ENCODE peak calls at places on chromosomes 7 and 10, in four cellular contexts. One of them, this sample, is unnamed.

GRCh38 chr7:47371733-47372368 is 210.1 kb downstream of the TNS3 start:
- DNase-seq in GM12878: no peak
- DNase-seq in WTC11: no peak
- DNase-seq in K562: peak
- DNase-seq in this sample: no peak

GRCh38 chr7:80634505-80634904 is 3.9 kb upstream of the CD36 start:
- DNase-seq in WTC11: no peak
- DNase-seq in K562: no peak
- DNase-seq in GM12878: no peak
- DNase-seq in this sample: peak

GRCh38 chr10:16984242-16984641 is 145.4 kb downstream of the CUBN start:
- DNase-seq in WTC11: no peak
- DNase-seq in GM12878: no peak
- DNase-seq in K562: no peak
- DNase-seq in this sample: no peak

GRCh38 chr7:143229054-143229790 is 7.4 kb downstream of the TAS2R40 start:
- DNase-seq in GM12878: no peak
- DNase-seq in WTC11: peak
- DNase-seq in K562: no peak
- DNase-seq in this sample: no peak

GRCh38 chr10:77604941-77605351 is 32.7 kb downstream of the KCNMA1 start:
- DNase-seq in GM12878: no peak
- DNase-seq in K562: no peak
- DNase-seq in WTC11: no peak
- DNase-seq in this sample: no peak

GRCh38 chr7:17140421-17140820 is 158.0 kb upstream of the AHR start:
- DNase-seq in K562: no peak
- DNase-seq in WTC11: no peak
- DNase-seq in GM12878: no peak
- DNase-seq in this sample: no peak

GRCh38 chr10:22250897-22251605 is 33.2 kb upstream of the EBLN1 start:
- DNase-seq in GM12878: no peak
- DNase-seq in K562: no peak
- DNase-seq in WTC11: no peak
- DNase-seq in this sample: no peak

GRCh38 chr7:145082366-145083240 is 246.8 kb upstream of the TPK1 start:
- DNase-seq in WTC11: peak
- DNase-seq in K562: no peak
- DNase-seq in GM12878: no peak
- DNase-seq in this sample: no peak

GRCh38 chr7:84510501-84510900 is 315.9 kb upstream of the SEMA3A start:
- DNase-seq in GM12878: no peak
- DNase-seq in K562: no peak
- DNase-seq in WTC11: no peak
- DNase-seq in this sample: no peak

GRCh38 chr10:116184448-116184794 is 88.6 kb downstream of the GFRA1 start:
- DNase-seq in WTC11: no peak
- DNase-seq in K562: no peak
- DNase-seq in GM12878: no peak
- DNase-seq in this sample: no peak

GRCh38 chr7:44962483-44963251 is 16.1 kb downstream of the MYO1G start:
- DNase-seq in K562: no peak
- DNase-seq in GM12878: no peak
- DNase-seq in WTC11: peak
- DNase-seq in this sample: no peak

GRCh38 chr7:5457245-5457735 is 33.7 kb upstream of the TNRC18 start:
- DNase-seq in WTC11: no peak
- DNase-seq in K562: no peak
- DNase-seq in GM12878: no peak
- DNase-seq in this sample: no peak

GRCh38 chr10:46284286-46285229 is 2.2 kb upstream of the ANTXRL start:
- DNase-seq in GM12878: no peak
- DNase-seq in K562: peak
- DNase-seq in WTC11: peak
- DNase-seq in this sample: peak

GRCh38 chr10:120076966-120077706 is 184.6 kb downstream of the SEC23IP start:
- DNase-seq in K562: no peak
- DNase-seq in WTC11: no peak
- DNase-seq in GM12878: no peak
- DNase-seq in this sample: no peak

GRCh38 chr10:58508316-58508715 is 4.4 kb upstream of the BICC1 start:
- DNase-seq in WTC11: no peak
- DNase-seq in K562: no peak
- DNase-seq in GM12878: no peak
- DNase-seq in this sample: no peak

GRCh38 chr7:42077276-42078135 is 159.5 kb downstream of the GLI3 start:
- DNase-seq in WTC11: no peak
- DNase-seq in K562: no peak
- DNase-seq in GM12878: no peak
- DNase-seq in this sample: no peak

GRCh38 chr7:134905375-134905774 is 80.9 kb upstream of the AGBL3 start:
- DNase-seq in WTC11: no peak
- DNase-seq in GM12878: no peak
- DNase-seq in K562: no peak
- DNase-seq in this sample: no peak

GRCh38 chr10:102775201-102775972 is 31.6 kb downstream of the WBP1L start:
- DNase-seq in GM12878: no peak
- DNase-seq in K562: no peak
- DNase-seq in WTC11: no peak
- DNase-seq in this sample: peak

GRCh38 chr10:58322072-58322834 is 12.6 kb upstream of the UBE2D1 start:
- DNase-seq in GM12878: no peak
- DNase-seq in WTC11: no peak
- DNase-seq in K562: no peak
- DNase-seq in this sample: peak

GRCh38 chr10:70311698-70312097 is 27.9 kb upstream of the NPFFR1 start:
- DNase-seq in GM12878: no peak
- DNase-seq in WTC11: no peak
- DNase-seq in K562: no peak
- DNase-seq in this sample: no peak
- TF ChIP-seq ETV6 in GM12878: no peak
- TF ChIP-seq ETV6 in WTC11: no peak
- TF ChIP-seq ETV6 in K562: no peak
- TF ChIP-seq ETV6 in this sample: no peak

GRCh38 chr7:151472644-151473380 is 32.9 kb upstream of the CRYGN start:
- DNase-seq in GM12878: peak
- DNase-seq in WTC11: no peak
- DNase-seq in K562: no peak
- DNase-seq in this sample: no peak

GRCh38 chr7:151465169-151465568 is 25.2 kb upstream of the CRYGN start:
- DNase-seq in GM12878: no peak
- DNase-seq in K562: no peak
- DNase-seq in WTC11: no peak
- DNase-seq in this sample: no peak

GRCh38 chr7:151470656-151471180 is 30.8 kb upstream of the CRYGN start:
- DNase-seq in GM12878: no peak
- DNase-seq in WTC11: no peak
- DNase-seq in K562: no peak
- DNase-seq in this sample: no peak

GRCh38 chr7:151468214-151469023 is 28.5 kb upstream of the CRYGN start:
- DNase-seq in K562: no peak
- DNase-seq in WTC11: no peak
- DNase-seq in GM12878: no peak
- DNase-seq in this sample: no peak

DNA sequence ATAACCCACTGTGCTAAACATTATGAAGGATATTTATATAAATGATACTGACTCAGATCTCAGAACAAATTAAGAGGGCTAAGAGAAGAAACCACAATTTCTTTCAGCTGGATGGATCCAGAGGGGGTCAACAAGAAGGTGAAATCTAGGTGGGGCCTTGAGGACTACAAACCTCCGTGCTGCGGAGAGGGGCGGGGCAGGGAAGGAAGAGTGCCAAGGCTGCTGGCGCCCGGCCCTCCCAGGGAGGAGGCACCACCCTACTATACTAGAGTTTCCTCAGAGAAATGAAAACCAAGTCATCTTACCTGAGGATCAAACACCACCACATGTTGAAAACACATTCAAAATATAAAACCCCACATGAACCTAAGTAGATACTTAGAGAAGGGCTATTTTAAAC is 29.3 kb upstream of the CRYGN start:
- DNase-seq in GM12878: no peak
- DNase-seq in K562: no peak
- DNase-seq in WTC11: no peak
- DNase-seq in this sample: no peak
- TF ChIP-seq ETV6 in GM12878: no peak
- TF ChIP-seq ETV6 in K562: no peak
- TF ChIP-seq ETV6 in WTC11: no peak
- TF ChIP-seq ETV6 in this sample: no peak

GRCh38 chr10:63003816-63004453 is 129.2 kb upstream of the NRBF2 start:
- DNase-seq in GM12878: no peak
- DNase-seq in WTC11: no peak
- DNase-seq in K562: peak
- DNase-seq in this sample: no peak
- TF ChIP-seq ETV6 in GM12878: no peak
- TF ChIP-seq ETV6 in WTC11: no peak
- TF ChIP-seq ETV6 in K562: no peak
- TF ChIP-seq ETV6 in this sample: no peak

GRCh38 chr7:158541330-158542010 is 46.2 kb downstream of the PTPRN2 start:
- DNase-seq in WTC11: no peak
- DNase-seq in K562: peak
- DNase-seq in GM12878: no peak
- DNase-seq in this sample: no peak

GRCh38 chr7:158542651-158543400 is 44.8 kb downstream of the PTPRN2 start:
- DNase-seq in GM12878: no peak
- DNase-seq in K562: no peak
- DNase-seq in WTC11: no peak
- DNase-seq in this sample: peak

GRCh38 chr7:158538156-158538946 is 49.3 kb downstream of the PTPRN2 start:
- DNase-seq in WTC11: no peak
- DNase-seq in K562: no peak
- DNase-seq in GM12878: no peak
- DNase-seq in this sample: no peak

GRCh38 chr7:158536871-158537865 is 50.5 kb downstream of the PTPRN2 start:
- DNase-seq in GM12878: no peak
- DNase-seq in K562: no peak
- DNase-seq in WTC11: no peak
- DNase-seq in this sample: peak

GRCh38 chr7:158539711-158540146 is 47.9 kb downstream of the PTPRN2 start:
- DNase-seq in WTC11: no peak
- DNase-seq in K562: no peak
- DNase-seq in GM12878: no peak
- DNase-seq in this sample: no peak
- TF ChIP-seq ETV6 in WTC11: no peak
- TF ChIP-seq ETV6 in K562: no peak
- TF ChIP-seq ETV6 in GM12878: no peak
- TF ChIP-seq ETV6 in this sample: no peak

DNA sequence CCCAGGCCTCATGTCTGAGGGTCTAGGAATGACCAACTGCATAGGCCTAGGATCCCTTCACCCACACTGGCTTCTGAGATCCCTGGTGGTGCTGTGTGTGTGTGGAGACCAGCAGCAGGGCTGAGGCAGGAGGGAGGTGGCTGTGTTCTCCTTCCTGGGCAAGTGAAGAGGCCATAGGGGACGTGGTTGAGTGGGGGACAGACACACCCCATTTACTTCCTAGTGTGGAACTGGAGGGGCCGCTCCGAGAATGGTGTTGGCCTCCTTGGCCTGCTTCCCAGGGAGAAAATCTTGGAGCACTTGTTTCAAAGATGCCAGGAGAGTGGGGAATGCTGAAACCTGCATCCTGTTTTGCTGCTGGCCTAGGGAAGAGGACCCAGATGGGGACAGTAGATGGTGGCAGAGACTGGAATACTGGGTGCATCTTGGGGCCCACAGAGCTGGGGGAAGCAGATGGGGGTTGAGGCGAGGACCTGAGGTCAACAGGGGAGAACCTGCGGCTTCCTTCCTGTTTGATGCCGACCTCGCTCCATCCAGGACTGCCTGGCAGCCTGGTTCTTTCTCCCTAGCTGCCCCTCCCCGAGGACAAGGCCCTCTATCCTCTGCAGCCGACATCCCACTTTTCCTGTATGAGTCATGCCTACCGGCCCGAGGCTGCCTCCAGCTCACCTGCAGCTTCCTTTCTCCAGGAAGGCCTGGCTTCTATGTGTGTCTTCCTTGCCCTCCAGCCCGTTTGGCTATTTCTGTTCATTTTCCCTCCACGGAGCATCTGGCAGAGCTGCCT is 19.2 kb downstream of the UBTD1 start:
- DNase-seq in WTC11: no peak
- DNase-seq in GM12878: no peak
- DNase-seq in K562: no peak
- DNase-seq in this sample: no peak
- TF ChIP-seq ETV6 in WTC11: no peak
- TF ChIP-seq ETV6 in GM12878: no peak
- TF ChIP-seq ETV6 in K562: no peak
- TF ChIP-seq ETV6 in this sample: no peak

GRCh38 chr10:132990684-132991545 is 48.5 kb upstream of the CFAP46 start:
- DNase-seq in GM12878: no peak
- DNase-seq in K562: no peak
- DNase-seq in WTC11: no peak
- DNase-seq in this sample: no peak
- TF ChIP-seq ETV6 in GM12878: no peak
- TF ChIP-seq ETV6 in K562: no peak
- TF ChIP-seq ETV6 in WTC11: no peak
- TF ChIP-seq ETV6 in this sample: no peak